ENCODE peak calls at places on chromosome 15, in four cellular contexts. I is CD8-positive, alpha-beta T cell; F is HFFc6; Q is cardiac fibroblast. R is an unnamed sample.

GRCh38 chr15:46280753-46281521 is 646.1 kb downstream of the SQOR start:
- DNase-seq in F (peak; percentile 47), I (no peak), Q (peak; percentile 7), R (no peak)

GRCh38 chr15:20280933-20281463 is 260.6 kb downstream of the GOLGA6L6 start:
- DNase-seq in Q (no peak), I (no peak), F (no peak), R (no peak)

GRCh38 chr15:58460108-58460507 is 28.3 kb downstream of the LIPC start:
- DNase-seq in Q (no peak), F (no peak), I (no peak), R (no peak)

GRCh38 chr15:56619881-56620280 is 113.4 kb downstream of the ZNF280D start:
- DNase-seq in I (no peak), Q (no peak), F (no peak), R (no peak)

GRCh38 chr15:85792102-85792731 is 2.5 kb downstream of the KLHL25 start:
- DNase-seq in I (no peak), Q (no peak), F (no peak), R (no peak)

GRCh38 chr15:84586641-84587160 is 14.1 kb upstream of the ZSCAN2 start:
- DNase-seq in F (no peak), I (no peak), Q (no peak), R (peak; percentile 40)

GRCh38 chr15:41928637-41929620 is 35.1 kb upstream of the SPTBN5 start:
- DNase-seq in Q (no peak), I (no peak), F (no peak), R (no peak)

GRCh38 chr15:80929225-80929624 is 60.4 kb downstream of the MESD start:
- DNase-seq in F (peak; percentile 89), I (no peak), Q (peak; percentile 80), R (no peak)

GRCh38 chr15:24761704-24762302 is 86.2 kb downstream of the NPAP1 start:
- DNase-seq in Q (peak; percentile 25), F (peak; percentile 19), I (no peak), R (no peak)

GRCh38 chr15:98651581-98652220 is 3.4 kb downstream of the IGF1R start:
- DNase-seq in F (no peak), I (peak; percentile 23), Q (peak; percentile 7), R (no peak)

GRCh38 chr15:68232937-68233336 is 3.4 kb upstream of the CLN6 start:
- DNase-seq in F (no peak), I (no peak), Q (no peak), R (no peak)

GRCh38 chr15:80801891-80802680 is 22.9 kb downstream of the CEMIP start:
- DNase-seq in Q (peak; percentile 52), I (no peak), F (no peak), R (no peak)

GRCh38 chr15:74369084-74369745 is 1.8 kb upstream of the CYP11A1 start:
- DNase-seq in F (no peak), Q (no peak), I (no peak), R (no peak)

GRCh38 chr15:31273258-31273941 is 53.2 kb upstream of the KLF13 start:
- DNase-seq in F (no peak), I (no peak), Q (no peak), R (no peak)

GRCh38 chr15:29822100-29822684 is at the start of gene TJP1:
- DNase-seq in I (no peak), F (peak; percentile 36), Q (peak; percentile 68), R (peak; percentile 87)

GRCh38 chr15:38899300-38899699 is 334.7 kb upstream of the RASGRP1 start:
- DNase-seq in Q (peak; percentile 62), I (no peak), F (peak; percentile 16), R (no peak)

GRCh38 chr15:72306211-72306785 is 13.7 kb downstream of the CELF6 start:
- DNase-seq in Q (peak; percentile 64), I (peak; percentile 65), F (peak; percentile 20), R (peak; percentile 38)

GRCh38 chr15:89809787-89810148 is 4.9 kb downstream of the ANPEP start:
- DNase-seq in F (no peak), Q (no peak), I (no peak), R (no peak)

GRCh38 chr15:63595066-63595465 is 2.1 kb upstream of the FBXL22 start:
- DNase-seq in I (no peak), Q (no peak), F (no peak), R (no peak)

DNA sequence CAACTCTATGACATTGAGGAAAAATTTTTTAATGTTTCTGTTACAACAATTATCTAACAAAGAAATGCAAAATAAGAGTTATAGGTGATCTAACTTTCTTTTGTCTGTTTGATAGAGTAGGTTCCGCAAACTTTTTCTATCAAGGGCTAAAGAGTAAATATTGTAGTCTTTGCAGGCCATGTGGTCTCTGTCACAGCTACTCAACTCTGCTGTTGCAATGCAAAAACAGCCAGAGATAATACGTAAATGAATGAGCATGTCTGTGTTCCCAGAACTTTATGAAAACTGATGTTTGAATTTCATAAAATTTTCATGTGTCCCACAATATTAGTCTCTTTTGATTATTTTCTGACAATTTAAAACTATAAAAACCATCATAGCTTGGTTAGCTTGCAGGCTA is 73.3 kb downstream of the SLC24A1 start:
- DNase-seq in I (no peak), Q (no peak), F (no peak), R (no peak)
- TF ChIP-seq CTCF in I (no peak), Q (no peak), F (no peak), R (no peak)

GRCh38 chr15:66923438-66923881 is 141.9 kb upstream of the SMAD3 start:
- DNase-seq in I (peak; percentile 34), Q (no peak), F (no peak), R (peak; percentile 60)
- TF ChIP-seq CTCF in I (peak; percentile 37), Q (peak; percentile 51), F (peak; percentile 75), R (peak; percentile 62)

DNA sequence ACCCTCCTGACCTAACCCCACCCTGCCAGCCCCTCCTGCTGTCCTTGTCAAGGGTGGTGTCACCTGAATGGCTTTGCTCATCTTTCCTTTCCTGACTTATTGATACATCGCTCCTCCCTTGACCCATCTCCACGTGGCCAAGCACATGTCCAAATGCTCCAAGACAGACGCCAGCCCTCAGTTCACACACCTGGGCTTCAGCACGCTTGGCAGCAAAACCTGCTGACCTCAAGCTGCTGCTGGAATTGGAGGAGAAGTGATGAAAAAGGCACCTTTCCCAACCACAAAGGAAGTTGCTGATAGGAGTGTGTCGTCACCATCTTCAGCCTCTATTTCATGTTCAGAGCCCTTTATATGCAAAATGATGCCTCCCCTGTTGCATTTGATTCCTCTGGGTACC is 141.3 kb downstream of the TLE3 start:
- DNase-seq in Q (no peak), I (no peak), F (no peak), R (no peak)
- TF ChIP-seq CTCF in Q (no peak), I (no peak), F (no peak), R (no peak)

GRCh38 chr15:70569139-70569717 is 194.1 kb downstream of the UACA start:
- DNase-seq in Q (peak; percentile 70), I (no peak), F (peak; percentile 83), R (no peak)
- TF ChIP-seq CTCF in Q (peak; percentile 80), I (no peak), F (peak; percentile 79), R (no peak)

GRCh38 chr15:60840306-60840702 is 361.4 kb upstream of the ICE2 start:
- DNase-seq in F (peak; percentile 54), I (no peak), Q (peak; percentile 69), R (no peak)
- TF ChIP-seq CTCF in F (peak; percentile 7), I (no peak), Q (peak; percentile 26), R (no peak)

DNA sequence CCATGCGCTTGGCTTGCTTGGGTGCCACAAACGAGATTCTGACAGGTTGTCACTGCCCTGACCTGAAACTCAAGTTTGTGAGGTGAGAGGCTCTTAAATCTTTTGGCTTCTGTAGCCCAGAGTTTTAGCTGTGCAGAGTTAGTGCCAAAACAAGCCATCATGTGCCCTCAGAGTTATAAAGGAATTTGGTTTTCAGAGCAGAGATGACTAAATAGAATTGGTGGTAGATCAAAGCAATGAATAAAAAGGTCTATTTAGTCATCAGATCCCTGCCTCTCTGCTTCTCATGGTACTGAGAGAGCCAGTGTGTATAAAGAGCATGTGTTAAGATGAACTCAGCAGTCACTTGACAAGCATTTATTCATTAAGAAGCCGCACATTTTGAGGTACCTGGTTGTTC is 207.5 kb upstream of the DPH6 start:
- DNase-seq in Q (peak; percentile 60), F (peak; percentile 43), I (no peak), R (no peak)
- TF ChIP-seq CTCF in Q (no peak), F (no peak), I (no peak), R (no peak)

DNA sequence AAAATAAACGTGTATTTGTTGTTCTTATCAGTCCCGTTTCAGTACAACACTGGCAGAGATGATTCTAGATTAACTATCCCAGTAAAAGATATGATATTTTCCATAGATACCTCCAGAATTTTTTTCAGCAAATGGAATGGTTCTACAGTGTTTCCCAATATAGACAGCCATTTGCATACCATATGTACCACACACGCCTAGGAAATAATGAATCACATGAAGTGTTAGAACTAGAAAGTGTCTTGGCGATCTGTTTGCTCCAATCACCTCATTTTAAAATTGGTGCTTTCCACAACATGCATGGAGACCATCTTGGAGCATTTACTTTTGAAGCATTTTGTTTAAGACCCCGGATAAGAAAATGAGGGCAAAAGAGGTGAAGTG is 2.0 kb downstream of the C2CD4A start:
- DNase-seq in Q (peak; percentile 43), F (no peak), I (no peak), R (no peak)
- TF ChIP-seq CTCF in Q (no peak), F (no peak), I (no peak), R (no peak)

GRCh38 chr15:47500823-47501222 is 216.5 kb upstream of the SEMA6D start:
- DNase-seq in I (no peak), Q (no peak), F (no peak), R (no peak)
- TF ChIP-seq CTCF in I (no peak), Q (no peak), F (no peak), R (no peak)

GRCh38 chr15:96339662-96340347 is 9.3 kb downstream of the NR2F2 start:
- DNase-seq in Q (peak; percentile 53), I (no peak), F (no peak), R (no peak)

GRCh38 chr15:96340348-96340610 is 9.8 kb downstream of the NR2F2 start:
- DNase-seq in Q (no peak), F (no peak), I (no peak), R (no peak)

GRCh38 chr15:96342143-96342466 is 11.6 kb downstream of the NR2F2 start:
- DNase-seq in Q (no peak), F (no peak), I (no peak), R (no peak)

GRCh38 chr15:96341465-96342142 is 11.1 kb downstream of the NR2F2 start:
- DNase-seq in I (no peak), Q (peak; percentile 58), F (no peak), R (no peak)

GRCh38 chr15:96340611-96341464 is 10.3 kb downstream of the NR2F2 start:
- DNase-seq in Q (peak; percentile 71), F (no peak), I (no peak), R (peak; percentile 61)
- TF ChIP-seq CTCF in Q (no peak), F (no peak), I (no peak), R (no peak)

GRCh38 chr15:65086680-65087111 is 10.2 kb downstream of the KBTBD13 start:
- DNase-seq in F (no peak), Q (no peak), I (no peak), R (peak; percentile 51)
- TF ChIP-seq CTCF in F (peak; percentile 47), Q (peak; percentile 25), I (no peak), R (peak; percentile 41)